ENCODE peak calls at places on chromosomes 5 and 9, in four cellular contexts. N is activated T-helper 1 cell treated with Interleukin-2 at 50 U/mL for 16 hours, A is fibroblast of mammary gland, U is germinal center. P is an unnamed sample.

GRCh38 chr5:181042036-181042435 is 2.0 kb downstream of the BTNL9 start:
- DNase-seq in N (no peak), A (no peak), U (no peak), P (no peak)

GRCh38 chr5:33401482-33402390 is 39.0 kb upstream of the TARS1 start:
- DNase-seq in N (no peak), A (peak; percentile 68), U (no peak), P (peak; percentile 75)

GRCh38 chr5:6829150-6829784 is 116.0 kb downstream of the TENT4A start:
- DNase-seq in N (no peak), A (peak; percentile 8), U (no peak), P (no peak)

GRCh38 chr5:135353952-135354721 is 44.9 kb downstream of the MACROH2A1 start:
- DNase-seq in N (no peak), A (peak; percentile 96), U (no peak), P (peak; percentile 20)

GRCh38 chr9:135602789-135603481 is 36.4 kb downstream of the GLT6D1 start:
- DNase-seq in N (peak; percentile 24), A (peak; percentile 33), U (peak; percentile 62), P (peak; percentile 51)

GRCh38 chr9:3874472-3875370 is 348.9 kb upstream of the RFX3 start:
- DNase-seq in N (no peak), A (no peak), U (no peak), P (no peak)

GRCh38 chr5:124919076-124919475 is 172.6 kb upstream of the ZNF608 start:
- DNase-seq in N (no peak), A (no peak), U (no peak), P (no peak)

GRCh38 chr5:96113170-96113939 is 151.7 kb upstream of the ELL2 start:
- DNase-seq in N (no peak), A (peak; percentile 33), U (no peak), P (peak; percentile 73)

GRCh38 chr9:68704498-68704803 is 589 bp upstream of the PIP5K1B start:
- DNase-seq in N (no peak), A (no peak), U (no peak), P (no peak)

GRCh38 chr5:75167345-75167744 is 69.3 kb downstream of the ANKRD31 start:
- DNase-seq in N (no peak), A (peak; percentile 15), U (no peak), P (peak; percentile 19)

GRCh38 chr9:126661521-126662251 is 48.0 kb downstream of the LMX1B start:
- DNase-seq in N (no peak), A (no peak), U (no peak), P (peak; percentile 35)

GRCh38 chr9:7117676-7118561 is 360.1 kb downstream of the KDM4C start:
- DNase-seq in N (no peak), A (peak; percentile 93), U (no peak), P (peak; percentile 73)

GRCh38 chr5:3594514-3595101 is 1.0 kb upstream of the IRX1 start:
- DNase-seq in N (no peak), A (peak; percentile 14), U (no peak), P (peak; percentile 34)

GRCh38 chr5:18744441-18744840 is 1110.2 kb downstream of the TAF11L14 start:
- DNase-seq in N (no peak), A (no peak), U (no peak), P (no peak)

GRCh38 chr5:139862803-139863202 is 67.2 kb downstream of the PSD2 start:
- DNase-seq in N (no peak), A (no peak), U (no peak), P (no peak)

GRCh38 chr5:64165160-64165499 is 513 bp upstream of the RNF180 start:
- DNase-seq in N (no peak), A (no peak), U (no peak), P (no peak)

GRCh38 chr9:34990908-34991832 is 1.6 kb downstream of the DNAJB5 start:
- DNase-seq in N (no peak), A (no peak), U (no peak), P (no peak)

GRCh38 chr9:23438299-23438907 is 387.6 kb downstream of the ELAVL2 start:
- DNase-seq in N (no peak), A (no peak), U (no peak), P (no peak)

GRCh38 chr5:122697171-122697570 is 77.7 kb upstream of the SNX2 start:
- DNase-seq in N (no peak), A (peak; percentile 40), U (no peak), P (no peak)

GRCh38 chr5:155651-156410 is 35.5 kb upstream of the LRRC14B start:
- DNase-seq in N (no peak), A (no peak), U (no peak), P (no peak)

GRCh38 chr9:32554107-32554506 is 1.7 kb upstream of the TOPORS start:
- DNase-seq in N (no peak), A (peak; percentile 43), U (no peak), P (peak; percentile 9)

GRCh38 chr9:34558911-34559615 is 30.5 kb downstream of the CNTFR start:
- DNase-seq in N (no peak), A (no peak), U (no peak), P (no peak)

GRCh38 chr5:92401492-92401891 is 1018.4 kb upstream of the ARRDC3 start:
- DNase-seq in N (no peak), A (peak; percentile 45), U (no peak), P (no peak)

GRCh38 chr5:73822276-73822988 is 196.4 kb downstream of the ARHGEF28 start:
- DNase-seq in N (no peak), A (no peak), U (no peak), P (no peak)

GRCh38 chr9:17824191-17824926 is 245.5 kb downstream of the SH3GL2 start:
- DNase-seq in N (no peak), A (no peak), U (no peak), P (no peak)

P was measured in MCF 10A.